ENCODE peak calls at places on chromosomes 13 and 19, in four cellular contexts. One of them, this sample, is unnamed.
A peak's percentile ranks its signal among the peaks of the same experiment; 100 is the strongest.

GRCh38 chr19:29872224-29872731 is 60.5 kb downstream of the CCNE1 start:
- DNase-seq in adrenal gland: no peak
- DNase-seq in uterus: no peak
- DNase-seq in upper lobe of right lung: peak; percentile 62
- DNase-seq in this sample: no peak

GRCh38 chr19:34355201-34355600 is 9.8 kb upstream of the GPI start:
- DNase-seq in adrenal gland: no peak
- DNase-seq in uterus: no peak
- DNase-seq in upper lobe of right lung: no peak
- DNase-seq in this sample: no peak

GRCh38 chr19:58305932-58306323 is 751 bp downstream of the ERVK3-1 start:
- DNase-seq in adrenal gland: no peak
- DNase-seq in uterus: no peak
- DNase-seq in upper lobe of right lung: no peak
- DNase-seq in this sample: peak; percentile 11

GRCh38 chr19:36128392-36128736 is 11.5 kb upstream of the CAPNS1 start:
- DNase-seq in adrenal gland: no peak
- DNase-seq in uterus: no peak
- DNase-seq in upper lobe of right lung: no peak
- DNase-seq in this sample: peak; percentile 64

GRCh38 chr19:30718728-30719127 is 346.5 kb downstream of the ZNF536 start:
- DNase-seq in adrenal gland: peak; percentile 20
- DNase-seq in uterus: no peak
- DNase-seq in upper lobe of right lung: no peak
- DNase-seq in this sample: peak; percentile 12

GRCh38 chr13:21037656-21038055 is 23.7 kb downstream of the LATS2 start:
- DNase-seq in adrenal gland: no peak
- DNase-seq in uterus: no peak
- DNase-seq in upper lobe of right lung: no peak
- DNase-seq in this sample: no peak

GRCh38 chr19:51064534-51065220 is at the start of gene KLK13:
- DNase-seq in adrenal gland: peak; percentile 14
- DNase-seq in uterus: no peak
- DNase-seq in upper lobe of right lung: peak; percentile 73
- DNase-seq in this sample: no peak

GRCh38 chr19:19822148-19822429 is 539 bp upstream of the ZNF506 start:
- DNase-seq in adrenal gland: no peak
- DNase-seq in uterus: no peak
- DNase-seq in upper lobe of right lung: no peak
- DNase-seq in this sample: peak; percentile 10

GRCh38 chr13:75264611-75265010 is 217.4 kb downstream of the TBC1D4 start:
- DNase-seq in adrenal gland: no peak
- DNase-seq in uterus: no peak
- DNase-seq in upper lobe of right lung: no peak
- DNase-seq in this sample: no peak

GRCh38 chr13:27556109-27556508 is 64.2 kb downstream of the LNX2 start:
- DNase-seq in adrenal gland: no peak
- DNase-seq in uterus: no peak
- DNase-seq in upper lobe of right lung: no peak
- DNase-seq in this sample: no peak

GRCh38 chr13:59774511-59774911 is 389.2 kb downstream of the DIAPH3 start:
- DNase-seq in adrenal gland: no peak
- DNase-seq in uterus: no peak
- DNase-seq in upper lobe of right lung: no peak
- DNase-seq in this sample: no peak

GRCh38 chr13:50842711-50843255 is 709 bp downstream of the DLEU7 start:
- DNase-seq in adrenal gland: no peak
- DNase-seq in uterus: no peak
- DNase-seq in upper lobe of right lung: no peak
- DNase-seq in this sample: no peak

GRCh38 chr13:110193491-110193890 is 113.5 kb downstream of the COL4A1 start:
- DNase-seq in adrenal gland: no peak
- DNase-seq in uterus: no peak
- DNase-seq in upper lobe of right lung: no peak
- DNase-seq in this sample: no peak

GRCh38 chr13:106736941-106737340 is 169.0 kb upstream of the ARGLU1 start:
- DNase-seq in adrenal gland: no peak
- DNase-seq in uterus: no peak
- DNase-seq in upper lobe of right lung: no peak
- DNase-seq in this sample: no peak

GRCh38 chr13:45564108-45564507 is 51.4 kb downstream of the ERICH6B start:
- DNase-seq in adrenal gland: no peak
- DNase-seq in uterus: no peak
- DNase-seq in upper lobe of right lung: no peak
- DNase-seq in this sample: no peak

GRCh38 chr19:10230155-10230903 is 802 bp downstream of the S1PR2 start:
- DNase-seq in adrenal gland: peak; percentile 44
- DNase-seq in uterus: peak; percentile 65
- DNase-seq in upper lobe of right lung: peak; percentile 82
- DNase-seq in this sample: peak; percentile 51

GRCh38 chr13:75798353-75799245 is 162.5 kb downstream of the LMO7 start:
- DNase-seq in adrenal gland: no peak
- DNase-seq in uterus: no peak
- DNase-seq in upper lobe of right lung: no peak
- DNase-seq in this sample: no peak

GRCh38 chr19:16896098-16896912 is 7.5 kb downstream of the F2RL3 start:
- DNase-seq in adrenal gland: peak; percentile 44
- DNase-seq in uterus: no peak
- DNase-seq in upper lobe of right lung: no peak
- DNase-seq in this sample: peak; percentile 37

GRCh38 chr19:33674575-33675367 is 53.0 kb downstream of the CHST8 start:
- DNase-seq in adrenal gland: no peak
- DNase-seq in uterus: no peak
- DNase-seq in upper lobe of right lung: peak; percentile 34
- DNase-seq in this sample: no peak

DNA sequence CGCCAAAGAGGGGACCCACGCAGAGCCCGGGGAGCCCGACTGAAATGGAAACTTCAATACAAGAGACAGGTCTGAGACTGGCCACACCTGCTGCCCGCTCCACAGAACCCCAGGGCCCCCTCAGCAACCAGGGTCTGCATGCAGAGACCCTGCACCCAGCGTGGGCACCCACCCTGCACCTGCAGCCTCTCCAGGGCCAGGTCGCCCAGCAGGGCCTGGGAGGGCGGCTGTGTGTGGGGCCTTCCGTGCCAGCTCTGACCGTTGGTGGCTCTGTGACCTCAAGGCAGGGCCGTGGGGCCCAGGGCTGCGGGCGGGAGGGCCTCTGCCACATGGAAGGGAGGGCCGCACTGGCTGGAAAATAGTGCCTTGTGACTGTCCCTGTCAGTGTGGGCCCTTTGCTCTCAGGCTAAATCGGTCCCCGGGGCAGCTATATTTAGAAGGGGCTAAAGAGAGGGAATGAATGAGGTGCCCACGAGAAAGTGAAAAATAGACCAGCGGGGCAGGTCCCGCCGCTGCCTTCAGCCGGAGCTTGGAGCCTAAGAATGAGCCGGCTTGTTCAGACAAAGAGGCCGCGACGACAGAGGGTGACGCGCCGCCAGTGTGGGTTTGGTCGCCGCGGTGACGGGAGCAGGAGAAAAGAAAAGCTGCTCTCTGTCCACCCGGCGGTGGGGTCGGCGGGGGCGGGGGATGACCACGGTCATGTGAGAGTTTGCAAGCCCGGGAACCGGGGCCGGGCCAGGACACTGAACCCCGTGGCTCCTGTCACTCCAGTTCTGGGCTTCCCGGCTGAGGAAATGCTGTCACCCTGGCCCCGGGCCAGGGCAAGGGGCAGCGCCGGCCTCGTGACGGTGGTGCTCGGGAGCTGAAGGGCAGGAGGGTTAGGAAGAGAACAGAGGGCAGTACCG is 70.5 kb downstream of the GADD45B start:
- DNase-seq in adrenal gland: peak; percentile 91
- DNase-seq in uterus: peak; percentile 66
- DNase-seq in upper lobe of right lung: peak; percentile 94
- DNase-seq in this sample: peak; percentile 64
- H3K4me3 ChIP-seq in adrenal gland: no peak overlapping the region
- H3K4me3 ChIP-seq in uterus: no peak overlapping the region
- H3K4me3 ChIP-seq in upper lobe of right lung: peak overlapping the region; percentile 14
- H3K4me3 ChIP-seq in this sample: no peak overlapping the region

GRCh38 chr13:77478645-77478997 is 56.9 kb upstream of the SCEL start:
- DNase-seq in adrenal gland: no peak
- DNase-seq in uterus: no peak
- DNase-seq in upper lobe of right lung: no peak
- DNase-seq in this sample: no peak
- TF ChIP-seq CTCF in adrenal gland: no peak
- TF ChIP-seq CTCF in uterus: no peak
- TF ChIP-seq CTCF in upper lobe of right lung: no peak
- TF ChIP-seq CTCF in this sample: no peak

DNA sequence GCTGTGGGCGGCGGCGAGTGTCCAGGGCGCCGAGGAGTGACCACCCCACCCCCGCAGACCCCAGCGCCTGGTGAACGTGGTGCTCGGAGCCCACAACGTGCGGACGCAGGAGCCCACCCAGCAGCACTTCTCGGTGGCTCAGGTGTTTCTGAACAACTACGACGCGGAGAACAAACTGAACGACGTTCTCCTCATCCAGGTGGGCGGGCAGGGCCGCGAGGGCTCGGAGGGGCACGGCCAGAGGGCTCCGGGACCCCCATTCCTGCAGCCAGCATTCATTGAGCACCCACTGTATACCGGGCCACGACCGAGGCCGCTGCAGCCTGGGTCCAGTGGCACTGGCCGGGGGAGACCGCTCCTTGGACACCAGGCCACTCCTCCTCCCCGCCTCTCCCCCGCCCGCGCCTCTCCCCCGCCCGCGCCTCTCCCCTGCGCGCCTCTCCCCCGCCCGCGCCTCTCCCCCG is 3.1 kb downstream of the PRTN3 start:
- DNase-seq in adrenal gland: no peak
- DNase-seq in uterus: no peak
- DNase-seq in upper lobe of right lung: no peak
- DNase-seq in this sample: no peak
- H3K4me3 ChIP-seq in adrenal gland: no peak overlapping the region
- H3K4me3 ChIP-seq in uterus: no peak overlapping the region
- H3K4me3 ChIP-seq in upper lobe of right lung: no peak overlapping the region
- H3K4me3 ChIP-seq in this sample: no peak overlapping the region

GRCh38 chr19:13033244-13033643 is 38.0 kb downstream of the NFIX start:
- DNase-seq in adrenal gland: no peak
- DNase-seq in uterus: no peak
- DNase-seq in upper lobe of right lung: no peak
- DNase-seq in this sample: no peak
- TF ChIP-seq CTCF in adrenal gland: no peak
- TF ChIP-seq CTCF in uterus: no peak
- TF ChIP-seq CTCF in upper lobe of right lung: peak; percentile 21
- TF ChIP-seq CTCF in this sample: no peak

DNA sequence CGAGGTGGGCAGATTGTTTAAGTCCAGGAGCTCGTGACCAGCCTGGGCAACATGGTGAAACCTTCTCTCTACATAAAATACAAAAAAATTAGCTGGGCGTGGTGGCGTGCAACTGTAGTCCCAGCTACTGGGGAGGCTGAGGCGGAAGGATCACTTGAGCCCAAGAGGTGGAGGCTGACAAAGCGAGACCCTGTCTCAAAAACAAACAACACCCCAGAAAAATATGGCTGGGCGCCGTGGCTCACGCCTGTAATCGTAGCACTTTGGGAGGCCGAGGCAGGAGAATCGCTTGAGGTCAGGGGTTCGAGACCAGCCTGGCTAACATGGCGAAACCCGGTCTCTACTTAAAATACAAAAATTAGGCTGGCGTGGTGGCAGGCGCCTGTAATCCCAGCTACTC is 3.4 kb upstream of the HNRNPL start:
- DNase-seq in adrenal gland: no peak
- DNase-seq in uterus: no peak
- DNase-seq in upper lobe of right lung: no peak
- DNase-seq in this sample: no peak
- H3K4me3 ChIP-seq in adrenal gland: no peak overlapping the region
- H3K4me3 ChIP-seq in uterus: no peak overlapping the region
- H3K4me3 ChIP-seq in upper lobe of right lung: peak overlapping the region; percentile 77
- H3K4me3 ChIP-seq in this sample: no peak overlapping the region

DNA sequence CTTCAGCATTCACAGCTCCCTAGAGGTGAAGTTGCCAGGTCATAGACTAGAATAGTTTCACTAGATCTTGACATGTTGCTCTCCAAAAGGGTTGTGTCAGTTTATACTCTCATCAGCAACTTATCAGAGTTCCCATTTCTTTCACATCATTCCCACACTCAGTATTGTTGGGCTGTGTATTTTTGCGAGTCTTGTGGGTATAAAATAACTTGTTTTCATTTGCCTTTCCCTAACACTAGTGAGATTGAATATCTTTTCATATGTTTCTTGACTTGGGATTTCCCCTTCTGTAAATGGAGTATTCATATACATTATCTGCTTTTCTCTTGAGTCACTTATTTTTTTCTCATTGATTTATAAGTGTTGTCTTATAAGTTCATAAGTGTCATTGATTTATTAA is 55.2 kb upstream of the GPR183 start:
- DNase-seq in adrenal gland: no peak
- DNase-seq in uterus: no peak
- DNase-seq in upper lobe of right lung: no peak
- DNase-seq in this sample: no peak
- TF ChIP-seq CTCF in adrenal gland: no peak
- TF ChIP-seq CTCF in uterus: no peak
- TF ChIP-seq CTCF in upper lobe of right lung: no peak
- TF ChIP-seq CTCF in this sample: no peak

GRCh38 chr19:4294389-4294788 is 7.8 kb downstream of the TMIGD2 start:
- DNase-seq in adrenal gland: no peak
- DNase-seq in uterus: no peak
- DNase-seq in upper lobe of right lung: no peak
- DNase-seq in this sample: no peak

GRCh38 chr19:4292515-4292914 is 9.7 kb downstream of the TMIGD2 start:
- DNase-seq in adrenal gland: no peak
- DNase-seq in uterus: no peak
- DNase-seq in upper lobe of right lung: no peak
- DNase-seq in this sample: no peak

GRCh38 chr19:4288091-4288777 is 9.2 kb downstream of the SHD start:
- DNase-seq in adrenal gland: no peak
- DNase-seq in uterus: no peak
- DNase-seq in upper lobe of right lung: no peak
- DNase-seq in this sample: no peak

GRCh38 chr19:4295972-4296771 is 6.0 kb downstream of the TMIGD2 start:
- DNase-seq in adrenal gland: no peak
- DNase-seq in uterus: no peak
- DNase-seq in upper lobe of right lung: no peak
- DNase-seq in this sample: peak; percentile 22

DNA sequence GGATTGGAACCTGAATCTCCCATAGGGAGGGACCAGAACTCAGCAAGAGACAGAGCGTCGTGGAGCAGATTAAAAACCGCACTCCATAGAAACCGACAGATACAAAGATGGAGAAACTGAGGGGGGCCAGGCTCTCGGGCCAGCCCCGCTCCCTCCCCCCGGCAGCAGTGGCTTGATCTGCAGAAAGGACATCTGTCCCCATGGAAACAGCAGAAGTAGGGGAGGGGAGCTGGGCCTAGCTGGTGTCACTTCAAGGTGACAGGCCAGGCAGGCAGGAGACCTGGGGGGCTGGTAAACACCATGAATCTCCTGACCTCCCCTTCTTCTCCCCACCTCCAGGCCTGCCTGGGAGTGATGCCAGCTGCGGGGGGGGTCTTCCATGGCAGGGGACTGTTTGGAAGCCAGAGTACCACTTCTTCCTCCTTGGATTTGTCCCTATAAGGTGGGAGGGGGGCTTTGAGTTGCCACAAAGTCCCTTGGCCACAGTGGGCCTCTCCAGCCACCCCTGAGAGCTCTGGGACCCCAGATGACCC is 10.9 kb downstream of the TMIGD2 start:
- DNase-seq in adrenal gland: no peak
- DNase-seq in uterus: no peak
- DNase-seq in upper lobe of right lung: no peak
- DNase-seq in this sample: no peak
- H3K4me3 ChIP-seq in adrenal gland: no peak overlapping the region
- H3K4me3 ChIP-seq in uterus: no peak overlapping the region
- H3K4me3 ChIP-seq in upper lobe of right lung: no peak overlapping the region
- H3K4me3 ChIP-seq in this sample: no peak overlapping the region

GRCh38 chr19:23305555-23305954 is 55.4 kb upstream of the ZNF724 start:
- DNase-seq in adrenal gland: no peak
- DNase-seq in uterus: no peak
- DNase-seq in upper lobe of right lung: no peak
- DNase-seq in this sample: no peak
- TF ChIP-seq CTCF in adrenal gland: no peak
- TF ChIP-seq CTCF in uterus: no peak
- TF ChIP-seq CTCF in upper lobe of right lung: no peak
- TF ChIP-seq CTCF in this sample: no peak

This sample was measured in transverse colon.